ENCODE peak calls at places on chromosomes 6 and 20, in four cellular contexts. V, W, O and G are unnamed samples.

GRCh38 chr20:57395111-57395959 is 4.1 kb downstream of the RBM38 start:
- DNase-seq in V (no peak), W (no peak), O (peak), G (peak)

GRCh38 chr6:119894801-119895200 is 545.2 kb upstream of the MAN1A1 start:
- DNase-seq in V (no peak), W (no peak), O (no peak), G (no peak)

GRCh38 chr6:45423901-45424627 is 46.3 kb upstream of the SUPT3H start:
- DNase-seq in V (no peak), W (no peak), O (peak), G (peak)

GRCh38 chr6:104326173-104327001 is 533.3 kb downstream of the HACE1 start:
- DNase-seq in V (no peak), W (no peak), O (no peak), G (no peak)

GRCh38 chr20:63532449-63532971 is 4.7 kb downstream of the PTK6 start:
- DNase-seq in V (no peak), W (no peak), O (no peak), G (peak)

GRCh38 chr6:37024665-37025337 is 19.3 kb downstream of the FGD2 start:
- DNase-seq in V (no peak), W (no peak), O (no peak), G (no peak)

GRCh38 chr6:20657274-20657800 is 123.1 kb downstream of the CDKAL1 start:
- DNase-seq in V (no peak), W (no peak), O (no peak), G (no peak)

GRCh38 chr6:106727480-106728153 is 98.2 kb downstream of the QRSL1 start:
- DNase-seq in V (no peak), W (no peak), O (no peak), G (no peak)

GRCh38 chr20:10466855-10467254 is 31.8 kb downstream of the SLX4IP start:
- DNase-seq in V (no peak), W (no peak), O (no peak), G (no peak)

GRCh38 chr6:71139249-71139648 is 149.4 kb upstream of the OGFRL1 start:
- DNase-seq in V (no peak), W (no peak), O (no peak), G (no peak)

GRCh38 chr6:15023448-15023847 is 222.4 kb upstream of the JARID2 start:
- DNase-seq in V (no peak), W (no peak), O (no peak), G (no peak)

GRCh38 chr20:52081066-52081465 is 110.5 kb downstream of the ZFP64 start:
- DNase-seq in V (no peak), W (no peak), O (no peak), G (no peak)

GRCh38 chr20:43667341-43668132 is 623 bp downstream of the MYBL2 start:
- DNase-seq in V (no peak), W (no peak), O (no peak), G (no peak)

GRCh38 chr20:25197173-25197869 is 1.8 kb downstream of the ENTPD6 start:
- DNase-seq in V (no peak), W (no peak), O (no peak), G (no peak)

GRCh38 chr6:88869263-88870023 is 94.0 kb downstream of the RNGTT start:
- DNase-seq in V (no peak), W (peak), O (no peak), G (no peak)

GRCh38 chr20:59940129-59940955 is at the start of the genes FAM217B and PPP1R3D:
- DNase-seq in V (peak), W (peak), O (peak), G (peak)

GRCh38 chr20:52083627-52084232 is 107.8 kb downstream of the ZFP64 start:
- DNase-seq in V (peak), W (peak), O (peak), G (no peak)

GRCh38 chr6:120652506-120652905 is 681.8 kb downstream of the TBC1D32 start:
- DNase-seq in V (peak), W (no peak), O (no peak), G (no peak)

GRCh38 chr6:95325858-95326257 is 251.5 kb upstream of the MANEA start:
- DNase-seq in V (no peak), W (no peak), O (no peak), G (no peak)

GRCh38 chr6:47033029-47033796 is 8.9 kb downstream of the ADGRF1 start:
- DNase-seq in V (no peak), W (no peak), O (no peak), G (no peak)

GRCh38 chr20:36967636-36968035 is 16.1 kb upstream of the SAMHD1 start:
- DNase-seq in V (no peak), W (no peak), O (no peak), G (no peak)

GRCh38 chr6:20312581-20312980 is 89.1 kb upstream of the E2F3 start:
- DNase-seq in V (no peak), W (no peak), O (no peak), G (no peak)

GRCh38 chr6:46243754-46244153 is 73.0 kb upstream of the ENPP5 start:
- DNase-seq in V (no peak), W (no peak), O (no peak), G (no peak)

GRCh38 chr20:62938105-62938888 is at the start of gene GID8:
- DNase-seq in V (no peak), W (no peak), O (no peak), G (peak)

GRCh38 chr6:31659649-31660223 is 842 bp downstream of the C6orf47 start:
- DNase-seq in V (no peak), W (no peak), O (no peak), G (no peak)

GRCh38 chr6:32692019-32692418 is 25.6 kb upstream of the HLA-DQB1 start:
- DNase-seq in V (no peak), W (no peak), O (no peak), G (no peak)

GRCh38 chr20:44765091-44765490 is 19.4 kb downstream of the KCNK15 start:
- DNase-seq in V (no peak), W (no peak), O (no peak), G (no peak)

GRCh38 chr6:37369321-37370196 is 15.8 kb downstream of the RNF8 start:
- DNase-seq in V (no peak), W (no peak), O (no peak), G (no peak)

GRCh38 chr6:53975966-53976610 is 135.2 kb upstream of the MLIP start:
- DNase-seq in V (no peak), W (no peak), O (no peak), G (no peak)

GRCh38 chr20:34530342-34530741 is 14.1 kb downstream of the DYNLRB1 start:
- DNase-seq in V (no peak), W (no peak), O (no peak), G (no peak)

GRCh38 chr20:25864326-25864970 is 167.8 kb upstream of the ZNF337 start:
- DNase-seq in V (no peak), W (no peak), O (no peak), G (no peak)

GRCh38 chr6:151093706-151094105 is 146.1 kb upstream of the AKAP12 start:
- DNase-seq in V (no peak), W (no peak), O (no peak), G (no peak)